ENCODE peak calls at places on chromosomes 12 and 14, in five cellular contexts. M, J, Q, T and O are unnamed samples.
A peak's percentile ranks its signal among the peaks of the same experiment; 100 is the strongest.

GRCh38 chr14:72217164-72217563 is 284.9 kb downstream of the RGS6 start:
- DNase-seq in M (no peak), J (no peak), Q (no peak), T (no peak), O (no peak)

GRCh38 chr12:70571705-70572269 is 65.4 kb downstream of the PTPRB start:
- DNase-seq in M (no peak), J (peak; percentile 50), Q (no peak), T (no peak), O (no peak)

GRCh38 chr12:69343885-69344612 is 4.1 kb upstream of the LYZ start:
- DNase-seq in M (no peak), J (no peak), Q (no peak), T (no peak), O (no peak)

GRCh38 chr14:24317141-24317927 is 6.0 kb downstream of the LTB4R start:
- DNase-seq in M (peak; percentile 34), J (no peak), Q (no peak), T (no peak), O (no peak)

GRCh38 chr14:99179946-99180345 is 92.1 kb downstream of the BCL11B start:
- DNase-seq in M (no peak), J (no peak), Q (no peak), T (no peak), O (no peak)

GRCh38 chr12:106309671-106310313 is 7.3 kb downstream of the TCP11L2 start:
- DNase-seq in M (no peak), J (no peak), Q (no peak), T (no peak), O (no peak)

GRCh38 chr12:3132636-3133409 is 55.6 kb downstream of the TSPAN9 start:
- DNase-seq in M (no peak), J (no peak), Q (no peak), T (no peak), O (no peak)

GRCh38 chr14:71716371-71716770 is 215.9 kb upstream of the RGS6 start:
- DNase-seq in M (no peak), J (no peak), Q (no peak), T (no peak), O (no peak)

GRCh38 chr12:39866135-39866534 is 239.7 kb downstream of the SLC2A13 start:
- DNase-seq in M (peak; percentile 11), J (no peak), Q (no peak), T (no peak), O (no peak)

GRCh38 chr14:74558655-74559054 is 53.4 kb downstream of the LTBP2 start:
- DNase-seq in M (no peak), J (no peak), Q (no peak), T (no peak), O (no peak)

GRCh38 chr14:42779024-42779423 is 1172.3 kb downstream of the LRFN5 start:
- DNase-seq in M (no peak), J (no peak), Q (no peak), T (no peak), O (no peak)

GRCh38 chr14:53888535-53889386 is 67.9 kb downstream of the BMP4 start:
- DNase-seq in M (no peak), J (peak; percentile 81), Q (no peak), T (no peak), O (no peak)

GRCh38 chr14:77130386-77130785 is 11.2 kb downstream of the ZDHHC22 start:
- DNase-seq in M (no peak), J (no peak), Q (no peak), T (no peak), O (no peak)

GRCh38 chr12:112285600-112286401 is 96.4 kb downstream of the HECTD4 start:
- DNase-seq in M (no peak), J (peak; percentile 83), Q (no peak), T (no peak), O (no peak)

GRCh38 chr14:68968051-68968450 is 11.1 kb downstream of the ACTN1 start:
- DNase-seq in M (no peak), J (no peak), Q (no peak), T (no peak), O (no peak)

GRCh38 chr14:63186453-63186852 is 17.8 kb upstream of the RHOJ start:
- DNase-seq in M (no peak), J (no peak), Q (no peak), T (no peak), O (no peak)

GRCh38 chr12:67649165-67650126 is 901 bp downstream of the DYRK2 start:
- DNase-seq in M (peak; percentile 64), J (no peak), Q (no peak), T (peak; percentile 35), O (peak; percentile 38)

GRCh38 chr14:25103820-25104219 is 53.9 kb upstream of the STXBP6 start:
- DNase-seq in M (no peak), J (no peak), Q (no peak), T (no peak), O (no peak)

GRCh38 chr14:61453103-61453767 is 131.9 kb downstream of the PRKCH start:
- DNase-seq in M (no peak), J (no peak), Q (no peak), T (no peak), O (no peak)

GRCh38 chr12:50006754-50007442 is 18.4 kb downstream of the RACGAP1 start:
- DNase-seq in M (no peak), J (no peak), Q (no peak), T (no peak), O (no peak)

GRCh38 chr14:47365248-47365647 is 310.2 kb downstream of the MDGA2 start:
- DNase-seq in M (no peak), J (no peak), Q (no peak), T (no peak), O (no peak)

GRCh38 chr14:54942913-54943312 is 40.3 kb upstream of the GCH1 start:
- DNase-seq in M (no peak), J (no peak), Q (no peak), T (no peak), O (no peak)

GRCh38 chr14:85531141-85531593 is 1.2 kb downstream of the FLRT2 start:
- DNase-seq in M (no peak), J (no peak), Q (no peak), T (no peak), O (no peak)

GRCh38 chr12:67069451-67070306 is 199.5 kb upstream of the CAND1 start:
- DNase-seq in M (peak; percentile 11), J (peak; percentile 3), Q (no peak), T (peak; percentile 23), O (peak; percentile 13)

GRCh38 chr14:105059917-105060565 is 5.2 kb downstream of the GPR132 start:
- DNase-seq in M (no peak), J (no peak), Q (no peak), T (peak; percentile 23), O (no peak)

GRCh38 chr12:93042684-93043083 is 113.6 kb upstream of the EEA1 start:
- DNase-seq in M (no peak), J (no peak), Q (no peak), T (no peak), O (no peak)

GRCh38 chr14:88868558-88869159 is 44.2 kb downstream of the TTC8 start:
- DNase-seq in M (no peak), J (peak; percentile 12), Q (no peak), T (peak; percentile 1), O (no peak)

GRCh38 chr12:32470936-32471335 is 71.6 kb downstream of the FGD4 start:
- DNase-seq in M (no peak), J (no peak), Q (no peak), T (no peak), O (no peak)
- TF ChIP-seq POLR2AphosphoS5 in M (no peak), J (no peak), Q (no peak), T (no peak), O (no peak)

DNA sequence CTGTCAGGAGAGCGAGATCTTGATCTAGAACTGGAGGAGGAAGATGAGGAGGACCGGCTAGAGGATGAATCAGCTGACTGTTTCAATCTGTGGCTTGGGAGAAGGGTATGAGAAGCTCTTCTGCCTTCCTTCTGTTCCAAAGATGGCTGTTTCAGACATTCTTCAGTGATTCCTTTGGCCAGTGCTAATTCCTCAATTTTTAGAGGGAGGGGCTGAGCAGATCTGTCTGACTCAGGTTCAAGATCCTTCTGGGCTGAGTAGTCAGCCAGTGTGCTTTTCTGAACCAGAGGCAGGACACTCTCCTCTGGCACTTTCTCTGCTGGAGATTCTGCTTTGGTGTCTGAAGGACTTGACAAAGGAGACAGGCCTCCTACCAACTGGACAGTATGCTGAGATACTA is 15.2 kb downstream of the ACIN1 start:
- DNase-seq in M (no peak), J (no peak), Q (no peak), T (no peak), O (no peak)
- TF ChIP-seq TAF1 in M (no peak), J (no peak), Q (no peak), T (no peak), O (no peak)

GRCh38 chr12:7130537-7130790 is 293 bp downstream of the CLSTN3 start:
- DNase-seq in M (no peak), J (no peak), Q (no peak), T (no peak), O (no peak)

GRCh38 chr12:7129647-7130536 is at the start of gene CLSTN3:
- DNase-seq in M (peak; percentile 100), J (peak; percentile 69), Q (peak; percentile 48), T (peak; percentile 99), O (peak; percentile 100)

GRCh38 chr12:7128681-7129593 is at the start of gene RBP5:
- DNase-seq in M (peak; percentile 33), J (no peak), Q (no peak), T (no peak), O (no peak)

GRCh38 chr12:7125632-7126227 is 3.0 kb downstream of the RBP5 start:
- DNase-seq in M (no peak), J (no peak), Q (no peak), T (no peak), O (no peak)

DNA sequence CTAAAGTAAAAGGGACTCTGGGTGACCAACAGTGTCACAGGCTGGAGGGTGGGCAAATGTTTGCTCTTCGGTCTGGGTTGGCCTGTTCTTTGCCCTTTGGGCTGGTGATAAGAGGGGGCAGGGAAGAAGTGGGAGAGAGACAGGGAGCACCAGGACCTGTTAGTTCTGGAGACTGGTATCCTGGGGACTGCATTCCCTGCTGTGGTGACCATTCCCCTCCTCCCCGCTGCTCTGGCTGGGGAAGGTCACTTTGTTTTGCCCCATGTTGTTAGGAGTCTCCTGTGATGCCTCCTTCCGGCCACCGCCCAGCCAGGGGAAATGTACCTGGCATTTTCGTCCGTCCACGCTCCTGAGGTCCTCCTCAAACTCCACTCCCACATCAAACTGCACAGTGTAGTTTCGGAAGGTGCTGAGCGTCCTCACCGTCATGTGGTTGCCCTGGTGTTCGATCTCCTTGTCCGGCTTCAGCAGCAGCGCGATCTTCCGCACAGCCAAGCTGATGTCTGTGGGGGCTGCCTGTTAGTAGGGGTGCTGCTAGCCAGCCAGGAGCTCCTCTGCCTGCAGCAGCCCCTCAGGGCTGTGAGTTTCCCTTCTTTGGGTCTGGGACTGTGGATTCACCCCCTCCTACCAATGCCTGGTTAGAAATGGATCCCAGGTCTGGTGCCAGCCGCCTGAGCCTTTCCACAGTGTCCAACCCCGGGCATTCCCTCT is 618 bp downstream of the RBP5 start:
- DNase-seq in M (no peak), J (peak; percentile 74), Q (no peak), T (no peak), O (no peak)
- TF ChIP-seq POLR2A in M (no peak), J (peak; percentile 41), Q (no peak), T (no peak), O (no peak)

DNA sequence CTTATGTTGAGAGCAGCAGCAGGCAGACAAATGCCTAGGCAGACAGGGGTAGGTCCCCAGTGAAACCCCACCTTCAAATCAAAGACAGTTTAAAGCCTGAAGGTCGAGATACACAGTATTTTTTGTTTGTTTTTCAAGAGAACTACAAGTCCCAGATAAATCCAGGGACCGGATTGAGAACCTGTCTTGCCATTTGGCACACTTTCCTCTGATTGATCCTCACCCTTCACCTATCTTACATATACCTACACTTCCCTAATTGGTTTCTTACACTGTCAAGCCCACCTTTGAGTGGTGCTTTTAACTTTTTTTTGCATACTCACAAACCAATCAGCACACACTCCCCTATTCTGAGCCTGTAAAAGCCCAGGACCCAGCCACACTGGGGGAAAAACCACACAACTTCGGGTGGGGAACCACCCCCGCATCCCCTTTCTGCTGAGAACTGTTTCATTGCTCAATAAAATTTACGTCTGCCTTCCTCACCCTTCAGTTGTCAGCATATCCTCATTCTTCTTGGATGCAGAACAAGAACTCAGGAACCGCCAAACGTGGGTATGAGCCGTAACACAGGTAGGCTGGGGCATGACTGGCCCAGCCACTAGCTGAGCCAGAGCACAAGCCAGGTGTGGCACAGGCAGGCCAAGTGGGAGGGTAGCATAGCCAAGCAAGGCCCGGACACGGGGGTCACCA is 11.1 kb downstream of the DICER1 start:
- DNase-seq in M (no peak), J (no peak), Q (no peak), T (no peak), O (no peak)
- TF ChIP-seq POLR2AphosphoS5 in M (no peak), J (no peak), Q (no peak), T (no peak), O (no peak)